ENCODE peak calls at places on chromosome 10, in five cellular contexts. D is left ventricle myocardium inferior, S is cardiac muscle cell, J is colonic mucosa, F is AG10803. H is an unnamed sample.

GRCh38 chr10:83343676-83344075 is 795.6 kb upstream of the GHITM start:
- DNase-seq in D (no peak), S (no peak), J (no peak), F (peak; percentile 12), H (no peak)

GRCh38 chr10:92923416-92923815 is 75.1 kb downstream of the EXOC6 start:
- DNase-seq in D (no peak), S (no peak), J (no peak), F (no peak), H (no peak)

GRCh38 chr10:49161411-49161997 is 26.7 kb downstream of the TMEM273 start:
- DNase-seq in D (no peak), S (peak; percentile 56), J (no peak), F (peak; percentile 77), H (peak; percentile 61)

GRCh38 chr10:97270523-97271154 is 21.8 kb downstream of the ARHGAP19 start:
- DNase-seq in D (no peak), S (no peak), J (no peak), F (peak; percentile 39), H (peak; percentile 43)

GRCh38 chr10:6383099-6383812 is 180.5 kb downstream of the PFKFB3 start:
- DNase-seq in D (no peak), S (no peak), J (no peak), F (peak; percentile 66), H (peak; percentile 29)

GRCh38 chr10:15370741-15371701 is at the start of gene FAM171A1:
- DNase-seq in D (peak; percentile 56), S (peak; percentile 89), J (peak; percentile 72), F (peak; percentile 58), H (peak; percentile 82)

GRCh38 chr10:44396671-44397191 is 11.8 kb upstream of the CXCL12 start:
- DNase-seq in D (no peak), S (no peak), J (no peak), F (no peak), H (no peak)

GRCh38 chr10:34584164-34584563 is 230.9 kb downstream of the PARD3 start:
- DNase-seq in D (no peak), S (no peak), J (no peak), F (peak; percentile 94), H (peak; percentile 90)

GRCh38 chr10:110912374-110912773 is 6.6 kb downstream of the BBIP1 start:
- DNase-seq in D (no peak), S (no peak), J (no peak), F (peak; percentile 76), H (peak; percentile 59)

GRCh38 chr10:20765066-20765465 is 132.0 kb downstream of the NEBL start:
- DNase-seq in D (no peak), S (no peak), J (no peak), F (no peak), H (no peak)

GRCh38 chr10:46550795-46551700 is 5.4 kb downstream of the GPRIN2 start:
- DNase-seq in D (peak; percentile 12), S (no peak), J (no peak), F (no peak), H (no peak)

GRCh38 chr10:27742195-27742925 is 3.3 kb downstream of the MKX start:
- DNase-seq in D (peak; percentile 76), S (peak; percentile 90), J (peak; percentile 73), F (peak; percentile 96), H (peak; percentile 83)

GRCh38 chr10:79333513-79333912 is 13.8 kb upstream of the PPIF start:
- DNase-seq in D (no peak), S (no peak), J (no peak), F (peak; percentile 52), H (peak; percentile 66)

GRCh38 chr10:486668-487067 is 202.8 kb downstream of the DIP2C start:
- DNase-seq in D (no peak), S (no peak), J (no peak), F (no peak), H (no peak)

GRCh38 chr10:490256-490655 is 199.2 kb downstream of the DIP2C start:
- DNase-seq in D (peak; percentile 69), S (no peak), J (no peak), F (peak; percentile 85), H (no peak)

GRCh38 chr10:488933-489215 is 200.6 kb downstream of the DIP2C start:
- DNase-seq in D (no peak), S (no peak), J (no peak), F (no peak), H (no peak)

GRCh38 chr10:489335-489734 is 200.1 kb downstream of the DIP2C start:
- DNase-seq in D (no peak), S (no peak), J (no peak), F (no peak), H (no peak)

DNA sequence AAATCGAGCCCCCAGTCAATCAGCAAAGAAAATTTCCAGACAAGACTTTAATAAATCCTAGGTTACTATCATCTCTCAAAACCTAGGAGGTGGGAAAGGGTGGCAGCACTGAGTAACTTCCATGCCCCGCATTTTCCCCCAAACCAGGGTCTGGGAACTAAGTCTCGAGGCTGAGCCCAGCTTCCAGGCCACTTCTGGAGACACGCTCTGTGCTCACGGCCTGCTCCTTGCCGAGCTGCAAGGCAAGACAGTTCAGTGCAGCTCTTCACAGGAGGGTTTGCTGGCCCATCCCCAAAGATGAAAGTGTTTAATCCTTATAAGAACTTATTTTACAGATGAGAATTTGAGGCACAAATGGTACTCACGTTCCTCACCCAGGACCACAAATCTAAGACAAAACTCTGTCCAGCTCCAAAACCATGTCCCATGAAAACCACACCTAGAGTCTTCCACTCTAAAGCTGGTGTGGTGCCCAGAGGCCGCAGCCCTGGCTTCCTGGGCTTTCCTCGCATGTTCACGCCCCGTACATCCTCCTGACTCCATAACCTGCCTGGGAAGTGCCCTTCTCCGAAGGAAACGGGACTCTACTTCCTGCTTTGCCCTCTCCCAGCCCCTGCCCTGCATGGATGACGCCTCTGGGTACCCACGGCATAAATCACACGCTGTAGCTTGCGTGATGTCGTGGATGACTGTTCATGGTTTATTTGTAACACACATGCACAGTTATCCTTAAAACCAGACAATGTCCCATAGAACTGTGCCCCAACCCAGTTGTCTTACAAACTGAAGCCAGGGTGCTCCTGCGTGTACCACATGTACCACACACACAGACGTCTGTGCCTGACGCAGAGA is 201.2 kb downstream of the DIP2C start:
- DNase-seq in D (no peak), S (no peak), J (no peak), F (no peak), H (no peak)
- TF ChIP-seq CTCF in D (no peak), S (no peak), J (no peak), F (no peak), H (no peak)

GRCh38 chr10:114220281-114220680 is 18.8 kb upstream of the VWA2 start:
- DNase-seq in D (no peak), S (no peak), J (no peak), F (no peak), H (no peak)
- H3K4me3 ChIP-seq in D (no peak overlapping the region), S (no peak overlapping the region), J (no peak overlapping the region), F (no peak overlapping the region), H (no peak overlapping the region)

DNA sequence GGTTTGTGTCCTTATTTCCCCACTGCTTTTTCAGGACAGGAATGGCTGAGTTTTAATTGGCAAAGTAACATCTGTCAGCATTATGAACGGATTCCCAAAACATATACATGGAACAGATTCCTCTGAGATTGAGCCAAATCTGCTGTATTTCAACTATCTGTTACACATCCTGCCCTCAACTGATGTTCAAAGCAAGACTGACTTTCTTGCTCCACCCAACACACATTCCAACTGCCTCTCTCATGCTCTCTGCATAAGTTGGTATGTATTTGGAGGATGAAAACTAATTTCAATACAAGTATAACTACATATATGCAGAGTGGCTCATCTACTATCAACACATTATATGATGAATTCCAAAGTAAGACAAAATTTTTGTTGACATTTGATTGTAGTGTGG is 342.2 kb downstream of the GATA3 start:
- DNase-seq in D (no peak), S (no peak), J (no peak), F (peak; percentile 5), H (no peak)
- TF ChIP-seq CTCF in D (no peak), S (no peak), J (no peak), F (no peak), H (no peak)

DNA sequence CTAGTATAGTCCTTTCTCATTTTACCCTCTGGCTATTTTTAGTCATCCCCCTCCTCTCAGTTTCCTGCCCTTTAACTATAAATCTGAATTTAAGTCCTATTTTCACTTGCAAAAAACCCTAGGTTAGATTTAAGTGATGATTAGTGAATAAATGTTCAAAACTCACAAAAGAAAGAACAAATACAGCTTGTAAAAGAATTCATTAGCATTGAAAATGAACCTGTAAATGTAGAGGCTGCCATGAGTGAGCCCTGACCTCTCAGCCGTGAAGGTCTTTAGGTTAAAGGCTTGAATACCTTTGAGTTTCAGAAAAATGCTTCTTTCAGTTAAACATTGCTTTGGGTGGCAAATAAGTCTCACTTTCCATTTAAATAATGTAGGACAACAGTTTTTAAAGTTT is 2.0 kb upstream of the SLC16A12 start:
- DNase-seq in D (no peak), S (no peak), J (no peak), F (no peak), H (no peak)
- H3K4me3 ChIP-seq in D (no peak overlapping the region), S (no peak overlapping the region), J (no peak overlapping the region), F (no peak overlapping the region), H (no peak overlapping the region)

GRCh38 chr10:132571565-132572544 is 34.3 kb downstream of the INPP5A start:
- DNase-seq in D (no peak), S (peak; percentile 25), J (peak; percentile 42), F (peak; percentile 83), H (peak; percentile 69)
- TF ChIP-seq CTCF in D (no peak), S (no peak), J (no peak), F (no peak), H (no peak)

DNA sequence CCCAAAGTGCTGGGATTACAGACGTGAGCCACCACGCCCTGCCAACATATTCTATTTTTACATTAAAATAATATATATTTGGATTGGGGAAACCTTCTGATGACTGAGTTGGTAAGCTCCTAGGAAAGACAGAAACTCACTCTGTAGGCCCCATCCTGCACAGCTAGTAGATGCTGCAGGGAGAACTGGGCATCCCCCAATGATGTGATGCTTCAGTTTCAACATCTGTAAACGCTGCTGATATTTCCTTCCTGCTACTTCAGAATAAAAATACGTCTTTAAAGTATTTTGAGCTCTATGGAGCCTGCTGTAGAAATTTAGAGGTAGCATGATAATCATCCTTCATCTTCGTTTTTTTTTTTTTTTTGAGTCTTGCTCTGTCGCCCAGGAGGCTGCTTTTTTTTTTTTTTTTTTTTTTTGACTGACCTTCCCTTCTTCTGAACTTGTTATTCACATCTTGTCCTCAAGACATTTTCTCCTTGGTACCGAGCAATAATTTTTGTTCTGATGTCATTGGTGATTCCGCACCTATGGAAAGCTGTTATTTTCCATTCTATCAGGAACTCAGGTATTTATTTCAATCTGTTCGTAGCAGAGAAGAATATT is 21.8 kb upstream of the INPP5F start:
- DNase-seq in D (no peak), S (no peak), J (no peak), F (no peak), H (no peak)
- H3K4me3 ChIP-seq in D (no peak overlapping the region), S (no peak overlapping the region), J (no peak overlapping the region), F (no peak overlapping the region), H (no peak overlapping the region)

H was measured in foreskin fibroblast.